ENCODE peak calls at places on chromosomes 11 and 22, in ten cellular contexts. M, J, K, D, P, X, C, H, U and Y are unnamed samples.

GRCh38 chr11:34613462-34614183 is 7.3 kb upstream of the EHF start:
- DNase-seq in J (no peak), H (no peak), X (no peak), M (no peak), K (no peak), P (no peak), C (no peak), D (no peak), U (no peak), Y (no peak)

GRCh38 chr11:100890779-100891178 is 203.7 kb downstream of the ARHGAP42 start:
- DNase-seq in D (no peak), M (peak), U (peak), K (peak), P (no peak), C (no peak), J (no peak), H (no peak), X (no peak), Y (peak)

GRCh38 chr22:18085188-18085587 is 7.4 kb downstream of the PEX26 start:
- DNase-seq in K (peak), D (no peak), X (no peak), M (no peak), H (no peak), J (no peak), P (peak), U (no peak), C (no peak), Y (no peak)

GRCh38 chr22:40877488-40877887 is 15.6 kb upstream of the DNAJB7 start:
- DNase-seq in P (no peak), D (no peak), X (no peak), M (no peak), J (no peak), H (no peak), K (no peak), U (no peak), C (no peak), Y (no peak)

GRCh38 chr11:134159652-134160051 is 64.1 kb downstream of the NCAPD3 start:
- DNase-seq in H (no peak), P (no peak), D (no peak), X (no peak), U (no peak), K (no peak), J (no peak), M (no peak), C (no peak), Y (no peak)

GRCh38 chr22:44424867-44425351 is 73.1 kb downstream of the RTL6 start:
- DNase-seq in M (no peak), U (no peak), K (no peak), D (no peak), X (no peak), H (no peak), J (no peak), P (no peak), C (no peak), Y (no peak)

GRCh38 chr22:46070215-46070721 is 80.1 kb upstream of the PPARA start:
- DNase-seq in P (peak), J (peak), M (no peak), X (no peak), D (peak), C (peak), K (peak), U (peak), H (no peak), Y (no peak)

GRCh38 chr11:67027483-67027930 is 4.6 kb downstream of the SYT12 start:
- DNase-seq in M (no peak), C (no peak), K (no peak), U (no peak), H (no peak), J (no peak), P (peak), D (no peak), X (no peak), Y (no peak)

GRCh38 chr11:8033312-8033715 is 46.2 kb downstream of the EIF3F start:
- DNase-seq in M (peak), J (peak), X (peak), D (no peak), P (peak), C (peak), U (peak), K (peak), H (no peak), Y (peak)

GRCh38 chr11:72766152-72766902 is 14.1 kb upstream of the ARAP1 start:
- DNase-seq in U (no peak), X (no peak), M (no peak), H (no peak), D (no peak), C (no peak), J (no peak), K (no peak), P (no peak), Y (no peak)